ENCODE peak calls at places on chromosomes 4 and X, in five cellular contexts. V is K562, O is IMR-90, G is HepG2, N is GM12878. J is an unnamed sample.

GRCh38 chr4:172142331-172142738 is 329.1 kb downstream of the GALNTL6 start:
- DNase-seq in O (peak; percentile 22), N (no peak), G (no peak), V (no peak), J (no peak)

GRCh38 chr4:169080970-169081369 is 70.9 kb upstream of the CBR4 start:
- DNase-seq in O (peak; percentile 57), V (no peak), G (no peak), N (no peak), J (no peak)

GRCh38 chrX:1807301-1807731 is 192.5 kb downstream of the ASMT start:
- DNase-seq in V (no peak), N (no peak), O (peak; percentile 2), G (no peak), J (no peak)

GRCh38 chr4:112510468-112511293 is 5.3 kb downstream of the NEUROG2 start:
- DNase-seq in O (no peak), N (no peak), V (no peak), G (no peak), J (peak; percentile 73)

GRCh38 chrX:22634081-22634480 is 361.4 kb downstream of the CBLL2 start:
- DNase-seq in V (no peak), N (no peak), G (no peak), O (peak; percentile 79), J (no peak)

GRCh38 chr4:89329280-89329679 is 21.7 kb upstream of the GPRIN3 start:
- DNase-seq in V (no peak), O (no peak), G (no peak), N (no peak), J (no peak)

GRCh38 chr4:128571747-128572146 is 237.8 kb upstream of the JADE1 start:
- DNase-seq in N (no peak), G (no peak), V (no peak), O (peak; percentile 96), J (no peak)

GRCh38 chr4:150960818-150961217 is 54.3 kb downstream of the LRBA start:
- DNase-seq in V (peak; percentile 49), N (no peak), G (peak; percentile 35), O (no peak), J (peak; percentile 35)

GRCh38 chr4:181959121-181959520 is 284.1 kb upstream of the TENM3 start:
- DNase-seq in V (no peak), G (no peak), O (peak; percentile 89), N (no peak), J (no peak)

GRCh38 chr4:149835280-149835679 is 19.6 kb upstream of the IQCM start:
- DNase-seq in O (no peak), N (no peak), G (no peak), V (no peak), J (no peak)

GRCh38 chr4:175422331-175422730 is 389.7 kb downstream of the GPM6A start:
- DNase-seq in G (no peak), N (no peak), V (no peak), O (peak; percentile 69), J (no peak)

GRCh38 chr4:30802622-30803323 is 82.6 kb downstream of the PCDH7 start:
- DNase-seq in N (no peak), V (no peak), G (no peak), O (peak; percentile 38), J (no peak)

GRCh38 chrX:22389544-22390243 is 117.0 kb downstream of the CBLL2 start:
- DNase-seq in V (no peak), N (no peak), O (peak; percentile 83), G (no peak), J (no peak)

GRCh38 chr4:970046-970745 is 3.2 kb downstream of the DGKQ start:
- DNase-seq in G (no peak), V (no peak), O (no peak), N (no peak), J (no peak)

GRCh38 chr4:121156822-121157769 is 7.0 kb downstream of the TNIP3 start:
- DNase-seq in G (no peak), N (no peak), V (no peak), O (peak; percentile 15), J (peak; percentile 39)

GRCh38 chrX:56219702-56220101 is 12.5 kb upstream of the KLF8 start:
- DNase-seq in V (no peak), G (peak; percentile 0), N (no peak), O (no peak), J (no peak)

GRCh38 chr4:622071-622995 is 3.0 kb upstream of the PDE6B start:
- DNase-seq in G (no peak), O (no peak), V (no peak), N (no peak), J (no peak)

GRCh38 chr4:135144498-135144897 is 942.9 kb upstream of the PABPC4L start:
- DNase-seq in V (no peak), O (no peak), N (no peak), G (no peak), J (no peak)

DNA sequence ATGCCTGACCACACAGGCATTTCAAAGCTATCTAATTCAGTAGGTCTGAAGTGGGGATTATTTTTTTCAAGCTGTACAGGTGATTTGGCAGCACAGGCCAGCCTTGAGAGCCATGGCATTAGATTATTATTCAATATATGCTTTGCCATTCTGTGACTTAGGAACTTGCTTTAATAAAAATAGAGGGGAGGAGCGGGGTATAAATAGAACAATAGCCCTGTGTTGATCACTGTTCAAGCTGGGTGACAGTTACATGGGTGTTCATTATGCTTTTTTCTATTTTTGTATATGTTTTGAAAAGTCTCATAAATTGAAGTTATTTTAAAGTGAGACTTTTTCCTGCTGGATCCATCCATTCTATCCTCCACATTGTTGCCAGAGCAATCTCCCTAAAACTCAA is 20.3 kb downstream of the HUWE1 start:
- DNase-seq in O (no peak), G (no peak), V (no peak), N (no peak), J (no peak)
- H4K20me1 ChIP-seq in O (peaks cover 41% of the 10 kb centered on the region), G (peaks cover 23% of the 10 kb centered on the region), V (no peaks in the 10 kb centered on the region), N (no peaks in the 10 kb centered on the region), J (peaks cover 57% of the 10 kb centered on the region)

DNA sequence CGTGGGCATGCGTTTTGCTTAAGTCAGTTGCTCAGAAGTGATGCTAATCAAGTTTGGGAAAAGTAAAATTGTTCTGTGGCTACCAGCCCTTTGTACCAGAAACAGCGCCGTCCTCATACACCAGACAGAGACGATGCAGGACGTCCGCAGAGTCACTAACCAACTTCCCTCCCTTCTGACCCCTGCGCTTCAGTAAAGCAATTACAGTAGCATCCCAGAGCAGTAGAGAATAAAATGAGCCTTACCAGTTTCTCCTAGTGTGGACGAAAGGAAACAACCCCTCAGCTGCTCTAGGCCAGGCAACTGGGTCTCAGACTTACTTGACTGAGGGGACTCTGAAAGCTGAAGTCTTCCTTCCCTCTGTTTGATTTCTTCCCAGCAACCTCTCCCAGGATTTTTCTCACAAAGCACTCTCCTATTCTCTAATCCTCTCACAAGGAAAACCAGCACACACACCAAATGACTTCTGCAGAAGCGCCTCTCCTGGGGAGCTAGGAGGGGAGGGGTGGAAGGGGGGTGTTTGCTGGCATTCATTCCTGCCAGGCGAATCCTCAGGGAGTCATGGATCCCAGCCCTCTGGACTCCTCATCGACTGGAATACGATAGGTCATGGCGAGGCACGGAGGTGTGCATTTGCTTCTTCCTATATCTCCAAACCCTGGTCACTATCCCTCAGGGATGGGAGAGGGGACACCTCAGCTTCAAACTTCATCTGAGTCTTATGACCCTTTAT is 56.0 kb upstream of the MID1 start:
- DNase-seq in O (no peak), V (no peak), N (no peak), G (no peak), J (no peak)
- TF ChIP-seq SMC3 in O (no peak), V (no peak), N (no peak), G (no peak), J (no peak)

DNA sequence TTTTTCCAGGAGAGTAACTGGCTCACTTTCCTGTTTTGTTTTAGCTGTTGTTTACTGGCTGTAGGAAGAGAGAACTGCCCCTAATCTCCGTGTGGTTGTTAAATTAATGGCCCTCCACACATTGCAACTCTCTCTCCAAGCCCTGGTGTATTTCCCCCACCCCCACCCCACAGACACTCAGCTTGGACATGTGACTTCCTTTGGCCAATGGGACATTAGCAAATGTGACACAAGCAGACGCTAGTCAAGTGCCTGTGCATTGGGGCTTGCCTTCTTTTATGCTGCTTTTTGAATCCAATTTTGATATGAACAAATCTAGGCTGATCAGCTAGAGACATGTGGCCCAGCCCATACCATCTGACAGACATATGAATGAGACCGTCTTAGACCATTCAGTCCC is 59.6 kb upstream of the TAB3 start:
- DNase-seq in V (peak; percentile 46), G (no peak), O (no peak), N (no peak), J (no peak)
- H3K4me1 ChIP-seq in V (peaks cover 6% of the 10 kb centered on the region), G (peaks cover 17% of the 10 kb centered on the region), O (no peaks in the 10 kb centered on the region), N (no peaks in the 10 kb centered on the region), J (no peaks in the 10 kb centered on the region)

DNA sequence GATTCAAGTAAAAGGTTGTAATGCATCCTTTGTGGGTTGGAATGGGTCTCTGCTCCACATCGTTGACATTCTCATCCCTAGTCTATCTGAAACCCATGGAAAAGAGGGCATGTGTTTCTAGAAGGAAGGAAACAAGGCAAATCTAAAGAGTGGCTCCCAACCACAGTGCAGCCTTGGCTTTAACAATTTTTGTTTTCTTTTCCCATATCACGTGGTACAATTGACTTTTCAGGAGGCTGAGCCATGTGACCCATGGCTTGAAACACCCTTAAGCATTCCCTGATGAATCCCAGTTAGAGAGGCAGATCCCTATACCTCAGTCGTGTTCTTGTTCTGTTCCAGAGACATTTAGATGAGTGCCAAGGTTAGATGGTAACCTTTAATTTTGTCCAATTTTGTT is 12.8 kb downstream of the DCUN1D4 start:
- DNase-seq in N (no peak), O (no peak), V (no peak), G (no peak), J (no peak)
- H4K20me1 ChIP-seq in N (no peaks in the 10 kb centered on the region), O (peaks cover 20% of the 10 kb centered on the region), V (peaks cover 18% of the 10 kb centered on the region), G (no peaks in the 10 kb centered on the region), J (peaks cover 94% of the 10 kb centered on the region)

DNA sequence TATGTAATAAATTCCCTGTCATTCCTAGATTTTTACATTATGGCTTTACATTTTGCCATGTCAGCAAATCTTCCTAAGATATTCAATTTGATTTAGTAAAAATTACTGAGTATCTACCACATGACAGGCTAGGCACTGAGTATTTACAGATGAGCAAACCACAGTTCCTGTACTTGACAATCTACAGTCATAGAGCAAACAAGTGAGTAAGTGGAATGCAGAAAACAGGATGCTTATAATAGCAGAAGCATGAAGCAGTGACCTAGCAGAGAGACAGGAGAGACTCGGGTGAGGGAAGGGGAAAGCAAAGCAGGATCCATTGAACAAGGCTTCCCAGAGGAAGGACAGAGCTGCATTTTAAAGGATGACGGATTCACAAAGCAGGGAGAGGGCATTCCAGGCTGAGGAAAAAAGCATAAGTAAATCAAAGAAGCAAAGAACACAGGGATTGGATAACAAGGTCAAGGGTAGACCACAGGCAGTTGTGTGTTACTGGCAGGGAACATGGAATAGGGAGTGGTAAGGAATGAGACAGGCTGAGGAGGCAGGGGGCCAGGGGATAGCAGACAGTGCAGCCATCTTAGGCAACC is 124.7 kb upstream of the C1QTNF7 start:
- DNase-seq in O (peak; percentile 80), N (no peak), V (no peak), G (peak; percentile 64), J (no peak)
- TF ChIP-seq SMC3 in O (no peak), N (no peak), V (no peak), G (no peak), J (peak; percentile 23)

DNA sequence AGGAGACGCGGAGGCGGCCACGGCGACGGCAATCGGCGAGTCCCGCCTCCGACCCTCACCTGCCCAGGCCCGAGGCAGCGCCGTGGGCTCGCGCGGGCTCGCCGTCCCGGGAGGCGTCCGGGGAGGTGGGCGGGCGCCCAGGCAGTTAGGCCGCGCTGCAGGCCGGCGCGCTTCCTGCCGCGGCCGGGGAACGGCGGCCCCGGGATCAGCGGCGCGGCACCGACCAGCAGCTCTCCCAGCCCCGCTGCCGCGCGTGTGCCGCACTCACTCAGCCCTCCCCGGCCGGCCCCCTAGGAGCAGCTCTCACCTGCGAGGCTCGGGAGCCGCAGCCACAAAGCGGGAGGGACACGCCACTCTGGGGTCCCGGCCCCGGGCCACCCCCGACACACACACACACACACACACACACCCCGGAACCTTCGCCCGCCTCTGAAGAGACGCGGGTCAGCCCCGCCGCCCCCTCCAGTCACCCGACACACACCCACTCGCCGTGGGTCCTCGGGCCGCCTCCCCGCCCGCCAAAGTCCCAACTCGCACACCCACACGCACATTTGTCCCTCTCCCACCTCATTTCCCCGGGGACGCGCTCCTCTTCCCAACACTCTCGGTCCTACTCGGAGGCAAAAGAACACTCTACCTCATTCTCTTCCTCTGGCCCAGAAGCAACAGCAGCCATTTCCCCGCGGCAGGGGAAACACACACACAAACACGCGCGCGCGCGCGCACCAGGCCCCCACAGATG is at the start of gene CNOT6L:
- DNase-seq in N (no peak), V (peak; percentile 61), G (no peak), O (peak; percentile 73), J (peak; percentile 83)
- H3K4me1 ChIP-seq in N (peaks cover 3% of the 10 kb centered on the region), V (peaks cover 10% of the 10 kb centered on the region), G (peaks cover 36% of the 10 kb centered on the region), O (peaks cover 2% of the 10 kb centered on the region), J (peaks cover 12% of the 10 kb centered on the region)